ENCODE peak calls at places on chromosomes 11 and 22, in ten cellular contexts. One of them, this sample, is unnamed.

GRCh38 chr22:46763051-46763705 is 728 bp downstream of the TBC1D22A start:
- DNase-seq in Right ventricle myocardium inferior: no peak
- DNase-seq in HL-60: peak
- DNase-seq in CD14-positive monocyte: no peak
- DNase-seq in posterior vena cava: no peak
- DNase-seq in PC-3: no peak
- DNase-seq in heart left ventricle: peak
- DNase-seq in HT-29: no peak
- DNase-seq in cardiac muscle cell: no peak
- DNase-seq in HEK293T: no peak
- DNase-seq in this sample: no peak

GRCh38 chr11:111446404-111447152 is 65.6 kb downstream of the BTG4 start:
- DNase-seq in HT-29: peak
- DNase-seq in posterior vena cava: peak
- DNase-seq in CD14-positive monocyte: peak
- DNase-seq in HEK293T: peak
- DNase-seq in Right ventricle myocardium inferior: peak
- DNase-seq in PC-3: peak
- DNase-seq in HL-60: peak
- DNase-seq in heart left ventricle: peak
- DNase-seq in cardiac muscle cell: peak
- DNase-seq in this sample: peak

GRCh38 chr11:88827018-88827676 is 238.6 kb downstream of the GRM5 start:
- DNase-seq in HT-29: no peak
- DNase-seq in heart left ventricle: no peak
- DNase-seq in HEK293T: no peak
- DNase-seq in HL-60: no peak
- DNase-seq in PC-3: peak
- DNase-seq in posterior vena cava: no peak
- DNase-seq in cardiac muscle cell: no peak
- DNase-seq in Right ventricle myocardium inferior: no peak
- DNase-seq in CD14-positive monocyte: no peak
- DNase-seq in this sample: no peak

GRCh38 chr22:25627271-25627848 is 62.9 kb downstream of the GRK3 start:
- DNase-seq in posterior vena cava: no peak
- DNase-seq in HL-60: peak
- DNase-seq in HT-29: no peak
- DNase-seq in cardiac muscle cell: no peak
- DNase-seq in CD14-positive monocyte: no peak
- DNase-seq in Right ventricle myocardium inferior: no peak
- DNase-seq in PC-3: no peak
- DNase-seq in heart left ventricle: no peak
- DNase-seq in HEK293T: no peak
- DNase-seq in this sample: no peak

GRCh38 chr11:71432761-71433647 is 15.2 kb downstream of the DHCR7 start:
- DNase-seq in HEK293T: no peak
- DNase-seq in cardiac muscle cell: no peak
- DNase-seq in posterior vena cava: no peak
- DNase-seq in PC-3: no peak
- DNase-seq in HL-60: peak
- DNase-seq in HT-29: no peak
- DNase-seq in CD14-positive monocyte: no peak
- DNase-seq in heart left ventricle: no peak
- DNase-seq in Right ventricle myocardium inferior: no peak
- DNase-seq in this sample: no peak

GRCh38 chr11:35030716-35031213 is 108.2 kb upstream of the CD44 start:
- DNase-seq in HT-29: peak
- DNase-seq in HEK293T: peak
- DNase-seq in CD14-positive monocyte: peak
- DNase-seq in heart left ventricle: peak
- DNase-seq in cardiac muscle cell: no peak
- DNase-seq in HL-60: no peak
- DNase-seq in posterior vena cava: peak
- DNase-seq in Right ventricle myocardium inferior: peak
- DNase-seq in PC-3: peak
- DNase-seq in this sample: peak

GRCh38 chr22:40718250-40719204 is 39.2 kb downstream of the MCHR1 start:
- DNase-seq in Right ventricle myocardium inferior: no peak
- DNase-seq in posterior vena cava: no peak
- DNase-seq in heart left ventricle: no peak
- DNase-seq in PC-3: no peak
- DNase-seq in CD14-positive monocyte: no peak
- DNase-seq in cardiac muscle cell: no peak
- DNase-seq in HL-60: no peak
- DNase-seq in HEK293T: no peak
- DNase-seq in HT-29: no peak
- DNase-seq in this sample: no peak

GRCh38 chr22:43042101-43042780 is 27.3 kb upstream of the PACSIN2 start:
- DNase-seq in PC-3: no peak
- DNase-seq in posterior vena cava: no peak
- DNase-seq in Right ventricle myocardium inferior: no peak
- DNase-seq in HT-29: peak
- DNase-seq in CD14-positive monocyte: no peak
- DNase-seq in HEK293T: no peak
- DNase-seq in HL-60: no peak
- DNase-seq in heart left ventricle: no peak
- DNase-seq in cardiac muscle cell: no peak
- DNase-seq in this sample: no peak

GRCh38 chr11:75242722-75243600 is 2.4 kb downstream of the TPBGL start:
- DNase-seq in cardiac muscle cell: no peak
- DNase-seq in heart left ventricle: no peak
- DNase-seq in Right ventricle myocardium inferior: no peak
- DNase-seq in HL-60: no peak
- DNase-seq in CD14-positive monocyte: peak
- DNase-seq in HT-29: no peak
- DNase-seq in HEK293T: no peak
- DNase-seq in posterior vena cava: peak
- DNase-seq in PC-3: no peak
- DNase-seq in this sample: no peak

GRCh38 chr11:77789061-77789730 is 31.3 kb downstream of the RSF1 start:
- DNase-seq in cardiac muscle cell: no peak
- DNase-seq in HT-29: no peak
- DNase-seq in CD14-positive monocyte: no peak
- DNase-seq in PC-3: no peak
- DNase-seq in Right ventricle myocardium inferior: peak
- DNase-seq in heart left ventricle: no peak
- DNase-seq in posterior vena cava: no peak
- DNase-seq in HL-60: no peak
- DNase-seq in HEK293T: peak
- DNase-seq in this sample: no peak

This sample was measured in stromal cell of bone marrow.